ENCODE peak calls at places on chromosomes 4 and X, in five cellular contexts. R is upper lobe of right lung, K is IMR-90, O is tibial artery, J is WERI-Rb-1. H is an unnamed sample. For H3K36me3, the result is how much of the 10 kb centered on the place peaks cover.

GRCh38 chr4:108799335-108799734 is 36.5 kb upstream of the ETNPPL start:
- DNase-seq in R (no peak), O (no peak), K (no peak), J (no peak), H (no peak)

GRCh38 chr4:93870876-93871458 is 42.4 kb downstream of the ATOH1 start:
- DNase-seq in O (no peak), R (no peak), K (no peak), J (no peak), H (no peak)

GRCh38 chr4:73021634-73022033 is 47.9 kb downstream of the COX18 start:
- DNase-seq in J (no peak), R (no peak), K (peak), O (no peak), H (peak)

GRCh38 chr4:182758288-182758687 is 158.9 kb downstream of the DCTD start:
- DNase-seq in J (no peak), K (no peak), R (no peak), O (no peak), H (no peak)

GRCh38 chrX:130975947-130976346 is 72.9 kb upstream of the ENOX2 start:
- DNase-seq in R (no peak), J (peak), K (peak), O (no peak), H (peak)

GRCh38 chr4:13892739-13893105 is 265.2 kb upstream of the BOD1L1 start:
- DNase-seq in O (no peak), J (no peak), K (peak), R (no peak), H (peak)

GRCh38 chrX:81195712-81196111 is 6.0 kb downstream of the HMGN5 start:
- DNase-seq in O (peak), R (no peak), K (peak), J (peak), H (peak)

GRCh38 chr4:189090174-189090814 is 850.4 kb upstream of the FRG1 start:
- DNase-seq in J (no peak), O (no peak), K (peak), R (no peak), H (no peak)

GRCh38 chr4:24686866-24687672 is 102.7 kb upstream of the DHX15 start:
- DNase-seq in J (peak), R (peak), K (no peak), O (no peak), H (peak)

GRCh38 chrX:57573754-57574153 is 18.1 kb upstream of the ZXDB start:
- DNase-seq in J (no peak), O (no peak), K (peak), R (no peak), H (no peak)

GRCh38 chr4:4519296-4519898 is 22.5 kb downstream of the STX18 start:
- DNase-seq in R (no peak), K (peak), J (no peak), O (no peak), H (peak)

GRCh38 chr4:155666701-155667537 is at the start of gene GUCY1A1:
- DNase-seq in J (peak), R (peak), K (no peak), O (peak), H (peak)

GRCh38 chr4:22356996-22357596 is 158.8 kb downstream of the ADGRA3 start:
- DNase-seq in J (peak), K (peak), O (no peak), R (no peak), H (peak)

GRCh38 chr4:110088670-110089069 is 109.7 kb downstream of the ELOVL6 start:
- DNase-seq in R (no peak), K (peak), J (no peak), O (no peak), H (peak)

GRCh38 chr4:87375719-87376291 is 15.2 kb downstream of the HSD17B11 start:
- DNase-seq in O (peak), K (peak), R (no peak), J (no peak), H (peak)

GRCh38 chr4:184156169-184156568 is 61.5 kb downstream of the ENPP6 start:
- DNase-seq in J (no peak), K (no peak), O (no peak), R (no peak), H (no peak)

GRCh38 chrX:133045986-133046385 is 50.9 kb downstream of the USP26 start:
- DNase-seq in K (peak), R (no peak), O (no peak), J (no peak), H (peak)

GRCh38 chrX:19810809-19811208 is 76.6 kb downstream of the SH3KBP1 start:
- DNase-seq in O (no peak), J (no peak), R (no peak), K (peak), H (no peak)

GRCh38 chr4:111849726-111850284 is 295.4 kb upstream of the FAM241A start:
- DNase-seq in R (no peak), O (no peak), J (peak), K (no peak), H (no peak)

GRCh38 chrX:2965965-2966364 is 36.8 kb upstream of the ARSD start:
- DNase-seq in K (no peak), J (no peak), O (no peak), R (no peak), H (no peak)

GRCh38 chrX:70525733-70526132 is 81.1 kb downstream of the DLG3 start:
- DNase-seq in K (no peak), R (peak), J (no peak), O (no peak), H (no peak)

GRCh38 chr4:25881187-25881586 is 18.4 kb upstream of the SEL1L3 start:
- DNase-seq in K (no peak), O (no peak), J (no peak), R (no peak), H (no peak)

GRCh38 chr4:170089743-170090666 is at the start of gene AADAT:
- DNase-seq in K (peak), O (peak), R (peak), J (peak), H (peak)

GRCh38 chrX:1392376-1393130 is 640 bp upstream of the SLC25A6 start:
- DNase-seq in J (peak), R (peak), O (peak), K (peak), H (peak)

GRCh38 chr4:84913176-84913575 is 53.3 kb downstream of the WDFY3 start:
- DNase-seq in R (no peak), K (no peak), J (no peak), O (no peak), H (no peak)

GRCh38 chr4:107666134-107666533 is 53.9 kb downstream of the PAPSS1 start:
- DNase-seq in K (peak), O (no peak), J (no peak), R (no peak), H (peak)

GRCh38 chr4:164239976-164240375 is 514.0 kb upstream of the SMIM31 start:
- DNase-seq in J (no peak), R (no peak), K (no peak), O (no peak), H (no peak)

GRCh38 chr4:89838005-89838404 is 1.0 kb upstream of the SNCA start:
- DNase-seq in R (no peak), J (peak), O (no peak), K (no peak), H (peak)

GRCh38 chrX:74450803-74451449 is 29.6 kb downstream of the SLC16A2 start:
- DNase-seq in O (peak), J (no peak), R (no peak), K (peak), H (peak)

GRCh38 chr4:113788888-113789287 is 27.4 kb upstream of the CAMK2D start:
- DNase-seq in J (no peak), K (no peak), O (no peak), R (no peak), H (no peak)

GRCh38 chr4:16516796-16517413 is 290.6 kb upstream of the TAPT1 start:
- DNase-seq in K (peak), O (peak), J (peak), R (no peak), H (peak)

DNA sequence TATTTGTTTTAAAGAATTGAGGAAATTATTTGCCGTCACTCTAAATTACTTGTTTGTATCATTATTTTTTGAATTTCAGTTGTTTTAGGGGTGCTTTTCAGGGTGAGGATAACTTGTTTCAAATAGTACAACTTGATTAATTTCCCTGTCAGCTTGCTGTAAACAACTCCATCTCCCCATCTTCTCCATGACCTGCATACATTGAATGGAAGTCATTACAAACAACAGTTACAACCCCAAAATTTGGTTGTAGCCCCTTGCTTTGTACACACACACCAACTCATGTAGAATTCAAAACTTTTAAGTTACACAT is 1.4 kb downstream of the MTHFD2L start:
- DNase-seq in O (no peak), J (no peak), R (no peak), K (no peak), H (no peak)
- H3K4me3 ChIP-seq in O (peak), J (no peak), R (peak), K (no peak), H (peak)

GRCh38 chrX:150405576-150405975 is 42.5 kb downstream of the MAMLD1 start:
- DNase-seq in R (no peak), J (peak), K (no peak), O (no peak), H (no peak)
- TF ChIP-seq CTCF in R (no peak), J (peak), K (peak), O (no peak), H (peak)

GRCh38 chr4:27210874-27211428 is 350.3 kb downstream of the STIM2 start:
- DNase-seq in K (no peak), O (no peak), R (no peak), J (no peak), H (no peak)
- H3K36me3 ChIP-seq in K (under half), O (under half), R (under half), J (under half), H (under half)

DNA sequence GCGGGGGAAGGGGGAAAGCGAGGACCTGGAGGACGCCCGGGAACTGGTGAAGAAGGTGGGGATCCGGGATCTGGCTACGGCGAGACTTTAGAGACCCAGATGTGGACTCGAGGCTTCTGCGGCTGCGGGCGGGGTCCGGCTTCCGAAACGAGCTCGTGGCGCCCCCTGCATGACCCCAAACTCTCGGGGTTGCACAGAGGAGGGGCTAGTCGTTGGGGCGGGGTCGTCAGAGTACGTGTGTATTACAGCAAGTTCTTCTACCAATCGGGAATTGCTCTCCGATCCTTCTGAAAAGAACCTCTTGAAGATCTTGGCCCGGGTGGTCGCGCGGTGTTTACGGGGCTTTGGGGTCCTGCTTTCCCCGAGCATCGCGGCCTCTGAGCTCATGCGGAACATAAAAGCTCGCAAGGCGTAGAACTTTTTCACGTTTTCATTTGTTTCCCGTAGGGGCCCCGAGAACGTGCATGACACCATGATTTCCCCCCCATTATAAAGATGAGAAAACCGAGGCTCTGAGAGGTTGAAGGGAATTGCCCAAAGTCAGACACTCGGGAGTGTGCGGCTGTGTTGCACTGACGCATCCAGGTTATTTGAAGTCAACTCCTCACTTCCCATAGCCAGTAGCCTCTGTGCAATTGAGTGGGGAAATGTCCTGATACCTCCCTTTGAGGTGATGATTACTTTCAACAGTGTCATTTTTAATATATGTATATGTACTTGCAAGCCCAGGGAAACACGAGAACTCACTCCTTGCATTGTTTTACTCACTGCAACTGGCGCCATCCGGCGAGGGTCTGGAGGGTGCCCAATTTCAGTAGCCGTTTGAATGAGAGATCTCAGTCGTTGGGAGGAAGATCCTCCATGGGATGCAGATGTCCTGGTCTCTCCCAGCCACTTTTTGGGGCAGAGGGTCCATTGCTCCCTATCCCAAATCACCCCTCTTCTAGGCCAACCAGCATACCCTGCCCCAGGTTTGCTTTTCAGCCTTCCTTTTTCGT is at the start of gene BEND4:
- DNase-seq in J (no peak), K (no peak), O (no peak), R (no peak), H (no peak)
- H3K4me3 ChIP-seq in J (peak), K (peak), O (peak), R (peak), H (peak)

GRCh38 chr4:2087170-2087569 is 28.0 kb downstream of the NAT8L start:
- DNase-seq in R (no peak), J (no peak), K (no peak), O (no peak), H (no peak)
- TF ChIP-seq CTCF in R (no peak), J (no peak), K (peak), O (no peak), H (no peak)

GRCh38 chr4:7519638-7520373 is 85.1 kb upstream of the PSAPL1 start:
- DNase-seq in K (no peak), J (no peak), O (no peak), R (no peak), H (no peak)
- H3K36me3 ChIP-seq in K (under half), J (under half), O (under half), R (under half), H (under half)

GRCh38 chrX:40009890-40010289 is 87.9 kb downstream of the BCOR start:
- DNase-seq in O (no peak), R (no peak), K (no peak), J (peak), H (no peak)
- H3K4me3 ChIP-seq in O (no peak), R (no peak), K (no peak), J (peak), H (no peak)

GRCh38 chr4:39466747-39467146 is 7.9 kb downstream of the LIAS start:
- DNase-seq in J (no peak), O (no peak), R (no peak), K (peak), H (no peak)

GRCh38 chr4:39472396-39472795 is 13.5 kb downstream of the LIAS start:
- DNase-seq in O (no peak), J (no peak), R (no peak), K (no peak), H (no peak)

GRCh38 chr4:39470402-39470801 is 11.5 kb downstream of the LIAS start:
- DNase-seq in K (no peak), R (no peak), J (no peak), O (no peak), H (no peak)

GRCh38 chr4:39467470-39467869 is 8.6 kb downstream of the LIAS start:
- DNase-seq in R (no peak), J (no peak), O (no peak), K (no peak), H (no peak)

DNA sequence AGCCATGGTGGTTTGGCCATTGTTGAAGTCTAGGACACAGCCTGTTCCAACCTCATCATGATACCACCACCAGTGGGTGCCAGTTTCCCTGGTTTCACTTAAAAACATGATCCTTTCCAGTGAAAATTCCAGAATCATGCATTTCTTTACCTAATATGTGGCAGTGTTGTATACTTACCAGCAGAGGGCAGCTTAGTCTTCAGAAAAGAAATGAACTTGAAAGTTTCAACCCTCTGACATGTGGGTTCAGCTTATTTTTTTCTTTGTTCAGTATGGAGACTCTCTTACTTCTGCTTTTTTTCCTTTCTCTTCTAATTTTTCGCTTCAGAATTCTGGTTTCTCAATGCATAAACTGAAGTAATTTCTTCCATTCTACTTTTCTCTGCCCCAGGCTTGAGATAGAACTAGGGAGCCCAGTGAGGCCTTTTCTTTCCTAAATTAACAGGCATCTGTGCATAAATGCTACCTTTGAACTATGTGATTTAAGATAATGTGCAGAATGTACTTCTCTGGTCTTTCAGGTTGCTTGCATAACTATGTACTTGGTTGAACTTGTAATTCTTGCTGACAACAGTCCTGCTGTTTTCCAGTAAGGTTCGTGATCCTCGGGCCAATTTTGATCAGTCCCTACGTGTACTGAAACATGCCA is 10.7 kb downstream of the LIAS start:
- DNase-seq in K (peak), O (peak), J (peak), R (no peak), H (peak)
- TF ChIP-seq CTCF in K (peak), O (peak), J (peak), R (peak), H (peak)

GRCh38 chr4:3178351-3178750 is 70.6 kb upstream of the MSANTD1 start:
- DNase-seq in J (no peak), R (no peak), O (no peak), K (no peak), H (no peak)
- H3K36me3 ChIP-seq in J (half or more), R (half or more), O (half or more), K (under half), H (under half)

GRCh38 chr4:139903845-139904244 is 238.2 kb downstream of the MGST2 start:
- DNase-seq in J (no peak), K (peak), O (no peak), R (no peak), H (no peak)

GRCh38 chr4:139904406-139904805 is 238.8 kb downstream of the MGST2 start:
- DNase-seq in O (no peak), K (no peak), J (no peak), R (no peak), H (no peak)

GRCh38 chr4:139900964-139901376 is 235.4 kb downstream of the MGST2 start:
- DNase-seq in J (no peak), O (no peak), R (no peak), K (peak), H (no peak)

GRCh38 chr4:139901516-139902327 is 236.1 kb downstream of the MGST2 start:
- DNase-seq in J (no peak), R (no peak), K (peak), O (no peak), H (no peak)

DNA sequence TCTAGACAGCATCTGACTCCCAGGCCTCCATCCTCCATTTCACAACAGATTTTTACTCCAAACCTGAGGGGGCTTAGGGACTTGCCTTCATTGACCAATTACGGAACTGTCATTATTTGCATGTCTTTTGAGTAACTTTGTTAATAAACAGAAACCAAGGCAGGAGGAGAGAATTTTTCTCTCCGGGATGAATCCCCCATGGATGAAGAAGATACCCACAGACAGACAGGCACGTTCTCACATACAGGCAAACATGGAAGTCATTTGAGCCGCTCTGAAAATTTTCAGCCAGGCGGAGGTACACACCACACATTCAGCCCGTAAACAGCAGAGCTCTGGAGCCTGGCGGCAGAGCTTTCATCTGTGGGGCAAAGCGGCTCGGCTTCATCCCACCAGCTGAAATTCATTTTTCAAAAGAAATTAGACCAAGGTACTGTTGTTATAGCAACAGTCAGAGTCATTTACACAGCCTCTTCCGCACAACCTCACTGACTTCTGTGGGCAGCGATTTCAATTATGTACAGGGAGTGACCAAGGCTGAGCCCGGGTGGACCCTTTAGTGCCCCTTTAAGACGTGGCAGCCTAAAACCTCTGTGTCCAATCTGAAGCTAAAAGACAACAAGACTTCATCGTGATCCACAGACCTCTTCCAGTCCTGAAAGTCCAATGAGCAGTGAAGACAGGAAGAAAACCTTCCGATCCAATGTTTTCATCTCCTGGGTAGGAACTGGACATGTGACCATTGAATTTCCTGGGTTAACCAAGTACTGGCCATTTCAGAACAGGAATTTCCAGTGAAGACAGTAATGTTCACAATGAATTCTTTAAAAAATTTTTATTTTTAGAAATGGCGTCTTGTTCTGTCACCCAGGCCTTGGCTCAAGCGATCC is 237.0 kb downstream of the MGST2 start:
- DNase-seq in J (no peak), K (peak), O (no peak), R (no peak), H (no peak)
- H3K4me3 ChIP-seq in J (no peak), K (peak), O (peak), R (peak), H (no peak)